ENCODE peak calls at places on chromosomes 5 and 9, in four cellular contexts. One of them, this sample, is unnamed.

GRCh38 chr9:97934321-97935115 is 3.5 kb downstream of the HEMGN start:
- DNase-seq in aorta: no peak
- DNase-seq in upper lobe of right lung: no peak
- DNase-seq in right lobe of liver: no peak
- DNase-seq in this sample: no peak

GRCh38 chr9:69861011-69861410 is 40.4 kb downstream of the CFAP95 start:
- DNase-seq in aorta: no peak
- DNase-seq in upper lobe of right lung: no peak
- DNase-seq in right lobe of liver: no peak
- DNase-seq in this sample: no peak

GRCh38 chr9:95645992-95646391 is 129.2 kb upstream of the PTCH1 start:
- DNase-seq in upper lobe of right lung: no peak
- DNase-seq in right lobe of liver: no peak
- DNase-seq in aorta: no peak
- DNase-seq in this sample: no peak

GRCh38 chr9:134546231-134546731 is 95.3 kb upstream of the COL5A1 start:
- DNase-seq in aorta: no peak
- DNase-seq in upper lobe of right lung: peak
- DNase-seq in right lobe of liver: no peak
- DNase-seq in this sample: peak

GRCh38 chr5:115978779-115979178 is 16.5 kb downstream of the LVRN start:
- DNase-seq in aorta: no peak
- DNase-seq in right lobe of liver: no peak
- DNase-seq in upper lobe of right lung: no peak
- DNase-seq in this sample: no peak

GRCh38 chr5:131270809-131271208 is 7.0 kb downstream of the CDC42SE2 start:
- DNase-seq in right lobe of liver: no peak
- DNase-seq in upper lobe of right lung: no peak
- DNase-seq in aorta: no peak
- DNase-seq in this sample: no peak

GRCh38 chr9:110623462-110624025 is 44.0 kb upstream of the SVEP1 start:
- DNase-seq in upper lobe of right lung: no peak
- DNase-seq in right lobe of liver: no peak
- DNase-seq in aorta: no peak
- DNase-seq in this sample: no peak

GRCh38 chr9:114285166-114285867 is 37.6 kb upstream of the ORM1 start:
- DNase-seq in aorta: peak
- DNase-seq in right lobe of liver: peak
- DNase-seq in upper lobe of right lung: peak
- DNase-seq in this sample: peak

GRCh38 chr5:173663810-173664526 is 47.5 kb upstream of the BOD1 start:
- DNase-seq in aorta: peak
- DNase-seq in right lobe of liver: no peak
- DNase-seq in upper lobe of right lung: peak
- DNase-seq in this sample: peak

GRCh38 chr5:36447776-36448175 is 146.1 kb upstream of the RANBP3L start:
- DNase-seq in aorta: no peak
- DNase-seq in right lobe of liver: no peak
- DNase-seq in upper lobe of right lung: no peak
- DNase-seq in this sample: no peak

GRCh38 chr5:138448070-138448469 is 9.2 kb downstream of the REEP2 start:
- DNase-seq in aorta: peak
- DNase-seq in right lobe of liver: no peak
- DNase-seq in upper lobe of right lung: no peak
- DNase-seq in this sample: no peak
- H3K4me3 ChIP-seq in aorta: no peak
- H3K4me3 ChIP-seq in right lobe of liver: no peak
- H3K4me3 ChIP-seq in upper lobe of right lung: no peak
- H3K4me3 ChIP-seq in this sample: no peak

GRCh38 chr9:31541626-31542025 is 842.8 kb upstream of the ACO1 start:
- DNase-seq in aorta: no peak
- DNase-seq in right lobe of liver: no peak
- DNase-seq in upper lobe of right lung: no peak
- DNase-seq in this sample: no peak
- H3K4me3 ChIP-seq in aorta: no peak
- H3K4me3 ChIP-seq in right lobe of liver: no peak
- H3K4me3 ChIP-seq in upper lobe of right lung: no peak
- H3K4me3 ChIP-seq in this sample: peak

GRCh38 chr5:177311723-177312648 is at the start of gene MXD3:
- DNase-seq in upper lobe of right lung: peak
- DNase-seq in right lobe of liver: peak
- DNase-seq in aorta: peak
- DNase-seq in this sample: peak
- H3K4me3 ChIP-seq in upper lobe of right lung: peak
- H3K4me3 ChIP-seq in right lobe of liver: peak
- H3K4me3 ChIP-seq in aorta: peak
- H3K4me3 ChIP-seq in this sample: peak

GRCh38 chr9:136347472-136348256 is 15.9 kb downstream of the DNLZ start:
- DNase-seq in aorta: no peak
- DNase-seq in upper lobe of right lung: no peak
- DNase-seq in right lobe of liver: no peak
- DNase-seq in this sample: no peak
- H3K4me3 ChIP-seq in aorta: no peak
- H3K4me3 ChIP-seq in upper lobe of right lung: no peak
- H3K4me3 ChIP-seq in right lobe of liver: no peak
- H3K4me3 ChIP-seq in this sample: no peak

GRCh38 chr5:28269978-28270377 is 1231.6 kb upstream of the CDH9 start:
- DNase-seq in right lobe of liver: no peak
- DNase-seq in aorta: no peak
- DNase-seq in upper lobe of right lung: no peak
- DNase-seq in this sample: no peak
- H3K4me3 ChIP-seq in right lobe of liver: no peak
- H3K4me3 ChIP-seq in aorta: no peak
- H3K4me3 ChIP-seq in upper lobe of right lung: no peak
- H3K4me3 ChIP-seq in this sample: no peak

GRCh38 chr9:75149841-75150241 is 61.5 kb downstream of the OSTF1 start:
- DNase-seq in aorta: no peak
- DNase-seq in right lobe of liver: no peak
- DNase-seq in upper lobe of right lung: no peak
- DNase-seq in this sample: no peak

GRCh38 chr9:75150512-75150911 is 62.2 kb downstream of the OSTF1 start:
- DNase-seq in aorta: no peak
- DNase-seq in upper lobe of right lung: no peak
- DNase-seq in right lobe of liver: no peak
- DNase-seq in this sample: no peak

GRCh38 chr9:75148551-75148950 is 60.2 kb downstream of the OSTF1 start:
- DNase-seq in aorta: no peak
- DNase-seq in upper lobe of right lung: no peak
- DNase-seq in right lobe of liver: no peak
- DNase-seq in this sample: no peak

GRCh38 chr9:75146229-75146628 is 57.9 kb downstream of the OSTF1 start:
- DNase-seq in aorta: no peak
- DNase-seq in upper lobe of right lung: no peak
- DNase-seq in right lobe of liver: no peak
- DNase-seq in this sample: no peak

GRCh38 chr9:75147638-75148037 is 59.3 kb downstream of the OSTF1 start:
- DNase-seq in upper lobe of right lung: no peak
- DNase-seq in right lobe of liver: no peak
- DNase-seq in aorta: no peak
- DNase-seq in this sample: no peak
- H3K4me3 ChIP-seq in upper lobe of right lung: no peak
- H3K4me3 ChIP-seq in right lobe of liver: no peak
- H3K4me3 ChIP-seq in aorta: no peak
- H3K4me3 ChIP-seq in this sample: no peak